ENCODE peak calls at places on chromosomes 16 and 17, in ten cellular contexts. X is endothelial cell; D is cardiac muscle cell; Y is psoas muscle; Q is CD8-positive, alpha-beta T cell; E is B cell; U is tibial artery; C is neural crest cell; H is cardiac fibroblast; K is AG09309. P is an unnamed sample.

GRCh38 chr16:66551362-66551761 is 1.0 kb upstream of the CKLF start:
- DNase-seq in D (no peak), X (peak), C (peak), E (peak), H (no peak), K (no peak), Q (no peak), Y (no peak), U (no peak), P (peak)

GRCh38 chr16:588889-589657 is 793 bp upstream of the RAB40C start:
- DNase-seq in X (peak), E (peak), U (peak), H (peak), C (peak), Y (peak), K (peak), Q (peak), D (peak), P (peak)

GRCh38 chr17:52149626-52150025 is 8.9 kb downstream of the CA10 start:
- DNase-seq in X (no peak), H (no peak), C (no peak), K (no peak), Y (no peak), U (no peak), E (no peak), D (no peak), Q (no peak), P (no peak)

GRCh38 chr17:50462446-50462845 is 6.2 kb downstream of the CHAD start:
- DNase-seq in D (no peak), H (no peak), U (no peak), K (no peak), X (no peak), C (no peak), E (no peak), Y (peak), Q (no peak), P (no peak)

GRCh38 chr16:280991-281659 is 734 bp downstream of the ARHGDIG start:
- DNase-seq in D (no peak), Y (peak), K (no peak), H (no peak), U (no peak), E (no peak), Q (no peak), X (no peak), C (no peak), P (no peak)

GRCh38 chr16:62597874-62598273 is 561.6 kb upstream of the CDH8 start:
- DNase-seq in Y (no peak), U (no peak), Q (no peak), X (no peak), C (no peak), E (no peak), H (no peak), D (no peak), K (no peak), P (no peak)

GRCh38 chr16:86610779-86611516 is 32.6 kb downstream of the FOXL1 start:
- DNase-seq in H (no peak), E (no peak), D (no peak), C (no peak), Q (no peak), K (no peak), Y (no peak), U (no peak), X (no peak), P (no peak)

GRCh38 chr17:77287432-77288068 is 146.8 kb downstream of the SEC14L1 start:
- DNase-seq in C (no peak), X (peak), Q (no peak), U (no peak), H (peak), D (peak), E (no peak), Y (peak), K (peak), P (no peak)

GRCh38 chr17:77492446-77493237 is 351.9 kb downstream of the SEC14L1 start:
- DNase-seq in H (no peak), E (peak), U (peak), C (no peak), Q (no peak), X (no peak), K (no peak), D (no peak), Y (peak), P (no peak)

GRCh38 chr17:47692895-47693666 is 880 bp upstream of the TBKBP1 start:
- DNase-seq in C (no peak), K (no peak), H (no peak), Q (no peak), E (no peak), X (no peak), Y (no peak), D (no peak), U (peak), P (peak)

GRCh38 chr17:45846646-45847045 is 2.0 kb downstream of the SPPL2C start:
- DNase-seq in D (no peak), X (no peak), H (no peak), Q (no peak), C (no peak), E (no peak), K (no peak), Y (no peak), U (no peak), P (no peak)

GRCh38 chr17:74296548-74296936 is 22.5 kb downstream of the DNAI2 start:
- DNase-seq in Y (peak), C (peak), E (no peak), K (peak), Q (no peak), D (peak), U (no peak), H (peak), X (peak), P (no peak)

GRCh38 chr17:7005716-7006115 is 6.7 kb upstream of the RNASEK start:
- DNase-seq in Q (no peak), H (no peak), C (no peak), U (no peak), D (no peak), X (no peak), Y (no peak), E (no peak), K (no peak), P (no peak)

GRCh38 chr16:86882586-86883280 is 304.4 kb downstream of the FOXL1 start:
- DNase-seq in X (no peak), U (peak), Q (no peak), C (no peak), K (peak), Y (no peak), H (peak), D (peak), E (no peak), P (no peak)

GRCh38 chr17:60335289-60335688 is 56.6 kb downstream of the USP32 start:
- DNase-seq in X (no peak), D (no peak), K (no peak), E (no peak), C (no peak), H (no peak), Q (no peak), Y (no peak), U (no peak), P (no peak)

GRCh38 chr16:85055503-85056210 is 28.1 kb downstream of the KIAA0513 start:
- DNase-seq in K (peak), X (no peak), Q (peak), E (peak), D (peak), H (peak), Y (no peak), U (no peak), C (no peak), P (peak)

GRCh38 chr17:59844884-59845594 is 47.7 kb downstream of the TUBD1 start:
- DNase-seq in D (peak), K (no peak), E (no peak), U (no peak), C (no peak), Q (no peak), Y (no peak), X (no peak), H (peak), P (no peak)

GRCh38 chr16:85301171-85301690 is 189.0 kb upstream of the CIBAR2 start:
- DNase-seq in U (no peak), K (no peak), C (no peak), E (no peak), Y (no peak), Q (no peak), H (no peak), X (no peak), D (no peak), P (no peak)

GRCh38 chr17:44269795-44270320 is 1.9 kb upstream of the SLC4A1 start:
- DNase-seq in U (no peak), C (no peak), X (no peak), H (peak), Q (no peak), K (no peak), E (no peak), D (no peak), Y (no peak), P (no peak)

GRCh38 chr16:3143598-3144330 is 8.9 kb downstream of the ZNF213 start:
- DNase-seq in H (no peak), X (no peak), K (no peak), D (no peak), Q (no peak), C (no peak), E (no peak), Y (peak), U (no peak), P (no peak)

GRCh38 chr16:75272097-75272548 is 20.7 kb upstream of the BCAR1 start:
- DNase-seq in E (no peak), X (no peak), C (no peak), K (no peak), U (no peak), H (no peak), D (no peak), Q (no peak), Y (no peak), P (no peak)

GRCh38 chr17:41962111-41962510 is 4.5 kb upstream of the CNP start:
- DNase-seq in X (no peak), H (no peak), U (no peak), D (no peak), Y (no peak), Q (no peak), C (no peak), E (no peak), K (no peak), P (no peak)

GRCh38 chr17:39706921-39707337 is 7.1 kb downstream of the ERBB2 start:
- DNase-seq in C (no peak), D (no peak), Y (no peak), K (no peak), Q (no peak), X (no peak), H (no peak), U (no peak), E (no peak), P (no peak)

DNA sequence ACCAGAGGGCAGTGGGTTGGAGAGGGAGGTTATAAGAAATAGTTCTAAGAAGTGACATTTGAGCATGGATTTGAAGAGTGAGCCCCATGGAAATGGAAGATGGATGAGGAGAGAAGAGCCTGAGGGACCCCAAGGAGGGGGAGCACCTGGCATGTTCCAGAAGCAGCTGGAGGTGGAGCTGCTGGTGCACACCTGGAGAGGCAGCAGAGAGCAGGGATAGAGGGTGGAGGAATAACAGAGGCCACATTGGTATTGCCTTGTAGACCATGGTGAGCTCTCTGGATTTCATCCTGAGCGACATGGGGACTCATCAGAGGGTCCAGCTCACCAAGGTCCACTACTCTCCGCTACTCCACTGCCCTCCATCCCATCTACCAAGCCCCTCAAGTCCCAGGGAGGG is 22.3 kb upstream of the KDM8 start:
- DNase-seq in K (no peak), U (no peak), E (no peak), D (no peak), Y (no peak), Q (no peak), H (no peak), X (no peak), C (no peak), P (no peak)
- TF ChIP-seq CTCF in K (no peak), U (no peak), E (no peak), D (no peak), Y (no peak), Q (no peak), H (no peak), X (no peak), C (no peak), P (peak)

DNA sequence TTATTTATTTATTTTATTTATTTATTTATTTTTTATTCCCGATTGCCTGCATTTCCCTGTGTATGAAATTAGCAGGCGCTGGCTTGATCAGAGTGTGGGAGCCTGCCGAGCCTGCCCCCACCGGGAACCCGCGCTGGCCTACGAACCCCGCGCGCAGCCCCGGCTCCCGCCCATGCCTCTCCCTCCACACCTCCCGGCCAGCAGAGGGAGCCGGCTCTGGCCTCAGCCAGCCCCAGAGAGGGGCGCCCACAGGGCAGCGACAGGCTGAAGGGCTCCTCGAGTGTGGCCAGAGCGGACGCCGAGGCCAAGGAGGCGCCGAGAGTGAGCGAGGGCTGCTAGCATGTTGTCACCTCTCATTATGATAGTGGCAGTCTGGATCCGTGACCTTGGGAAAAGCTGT is 13.0 kb upstream of the RBL2 start:
- DNase-seq in C (no peak), Q (no peak), E (no peak), K (no peak), D (no peak), H (no peak), Y (no peak), U (no peak), X (no peak), P (no peak)
- TF ChIP-seq CTCF in C (no peak), Q (no peak), E (no peak), K (no peak), D (no peak), H (no peak), Y (no peak), U (no peak), X (no peak), P (peak)

DNA sequence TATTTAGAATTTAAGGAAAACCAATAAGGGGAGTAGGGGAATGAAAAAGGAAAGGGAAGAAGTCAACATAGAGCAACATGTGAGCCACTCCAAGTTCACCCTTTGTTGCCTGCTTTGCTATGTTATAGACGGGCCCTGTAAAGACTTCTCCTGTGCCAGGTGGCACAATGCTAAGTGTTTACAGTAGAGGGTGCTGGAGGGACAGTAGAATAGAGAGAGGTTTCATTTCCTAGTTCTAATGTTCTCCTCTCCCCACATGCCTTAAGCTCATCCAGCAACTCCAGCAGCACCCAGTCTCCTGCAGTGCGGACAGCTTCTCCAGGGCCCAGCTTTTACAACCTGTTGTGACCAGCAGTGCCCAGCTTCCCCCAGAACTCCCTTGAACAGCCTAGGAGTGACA is 468.0 kb downstream of the HS3ST3B1 start:
- DNase-seq in K (no peak), Q (no peak), C (no peak), E (no peak), U (no peak), Y (no peak), H (no peak), D (no peak), X (no peak), P (no peak)
- TF ChIP-seq CTCF in K (no peak), Q (no peak), C (no peak), E (no peak), U (no peak), Y (no peak), H (no peak), D (no peak), X (no peak), P (no peak)

GRCh38 chr16:1773703-1774455 is 945 bp upstream of the MRPS34 start:
- DNase-seq in E (no peak), X (no peak), Y (peak), D (peak), K (no peak), H (peak), Q (no peak), C (no peak), U (no peak), P (no peak)
- TF ChIP-seq CTCF in E (no peak), X (no peak), Y (no peak), D (no peak), K (no peak), H (no peak), Q (no peak), C (no peak), U (no peak), P (no peak)

GRCh38 chr17:76088041-76088867 is 9.3 kb downstream of the ZACN start:
- DNase-seq in E (no peak), U (no peak), X (no peak), Q (no peak), K (no peak), D (no peak), Y (no peak), H (no peak), C (no peak), P (no peak)
- TF ChIP-seq CTCF in E (no peak), U (no peak), X (no peak), Q (no peak), K (no peak), D (no peak), Y (no peak), H (no peak), C (peak), P (no peak)

P was measured in GM13977.